ENCODE peak calls at places on chromosomes 6 and 20, in seven cellular contexts. R is Peyer's patch, Q is hepatocyte, O is left ventricle myocardium inferior, E is ovary, T is lower lobe of right lung, X is tibial nerve. C is an unnamed sample.

GRCh38 chr20:61667056-61667792 is 398.5 kb downstream of the TAF4 start:
- DNase-seq in Q (no peak), O (no peak), T (no peak), X (no peak), R (no peak), E (no peak), C (no peak)

GRCh38 chr6:14035448-14035847 is 82.1 kb upstream of the CD83 start:
- DNase-seq in E (no peak), X (no peak), Q (peak), R (no peak), T (no peak), O (no peak), C (peak)

GRCh38 chr6:33407132-33407718 is 3.6 kb upstream of the PHF1 start:
- DNase-seq in R (peak), E (no peak), Q (no peak), X (no peak), T (no peak), O (no peak), C (no peak)

GRCh38 chr6:167567142-167568033 is 242.5 kb downstream of the TTLL2 start:
- DNase-seq in Q (no peak), O (peak), T (no peak), R (peak), X (peak), E (no peak), C (no peak)

GRCh38 chr6:89068695-89069094 is 11.9 kb upstream of the PNRC1 start:
- DNase-seq in O (no peak), T (no peak), R (no peak), E (no peak), X (no peak), Q (no peak), C (no peak)

GRCh38 chr6:157464653-157465535 is 83.9 kb downstream of the ZDHHC14 start:
- DNase-seq in X (no peak), O (no peak), Q (no peak), T (no peak), E (no peak), R (no peak), C (no peak)

GRCh38 chr6:17851720-17852161 is 135.7 kb downstream of the KIF13A start:
- DNase-seq in E (no peak), X (no peak), Q (peak), O (no peak), T (no peak), R (no peak), C (no peak)

GRCh38 chr20:5831539-5832237 is 81.5 kb downstream of the SHLD1 start:
- DNase-seq in Q (no peak), T (no peak), E (no peak), O (no peak), X (no peak), R (no peak), C (no peak)

GRCh38 chr6:117477988-117478852 is 4.3 kb upstream of the DCBLD1 start:
- DNase-seq in X (no peak), T (no peak), R (no peak), E (no peak), Q (peak), O (no peak), C (peak)

GRCh38 chr6:107447663-107448216 is 11.6 kb downstream of the PDSS2 start:
- DNase-seq in T (no peak), O (no peak), Q (no peak), R (no peak), X (no peak), E (no peak), C (no peak)

GRCh38 chr20:22810626-22811559 is 224.2 kb upstream of the SSTR4 start:
- DNase-seq in R (no peak), T (no peak), Q (no peak), E (no peak), X (no peak), O (no peak), C (no peak)

GRCh38 chr20:33291830-33292355 is 8.9 kb downstream of the BPIFB1 start:
- DNase-seq in T (peak), R (no peak), E (no peak), X (peak), O (no peak), Q (peak), C (peak)

GRCh38 chr6:37324131-37325033 is 29.4 kb upstream of the RNF8 start:
- DNase-seq in Q (no peak), O (no peak), T (no peak), R (no peak), X (no peak), E (no peak), C (peak)

GRCh38 chr6:158808918-158809678 is 10.1 kb downstream of the EZR start:
- DNase-seq in R (no peak), O (no peak), T (no peak), E (no peak), X (no peak), Q (no peak), C (no peak)

GRCh38 chr20:49578436-49578835 is 10.5 kb upstream of the PTGIS start:
- DNase-seq in T (no peak), R (no peak), X (no peak), E (no peak), O (no peak), Q (no peak), C (no peak)

GRCh38 chr20:32946629-32947028 is 57.6 kb downstream of the SUN5 start:
- DNase-seq in X (no peak), T (no peak), O (no peak), R (no peak), E (no peak), Q (no peak), C (no peak)

GRCh38 chr20:51533291-51534172 is 9.0 kb downstream of the NFATC2 start:
- DNase-seq in E (no peak), Q (no peak), O (no peak), T (no peak), R (no peak), X (no peak), C (peak)

GRCh38 chr6:26501482-26501986 is 1.4 kb downstream of the BTN1A1 start:
- DNase-seq in O (peak), X (no peak), R (peak), Q (peak), T (peak), E (peak), C (peak)

GRCh38 chr20:38685853-38686473 is 38.3 kb upstream of the SLC32A1 start:
- DNase-seq in T (no peak), O (peak), R (no peak), E (no peak), Q (peak), X (peak), C (peak)

GRCh38 chr6:138162947-138163569 is 1.3 kb downstream of the ARFGEF3 start:
- DNase-seq in R (no peak), O (no peak), T (no peak), X (no peak), E (no peak), Q (no peak), C (no peak)

GRCh38 chr6:48658910-48659309 is 547.9 kb upstream of the PTCHD4 start:
- DNase-seq in E (no peak), O (no peak), Q (no peak), X (no peak), T (no peak), R (no peak), C (no peak)

GRCh38 chr6:93751969-93752368 is 332.6 kb upstream of the EPHA7 start:
- DNase-seq in Q (no peak), E (no peak), T (no peak), X (no peak), O (no peak), R (no peak), C (no peak)

GRCh38 chr6:62707156-62707555 is 421.1 kb upstream of the KHDRBS2 start:
- DNase-seq in E (no peak), R (no peak), O (no peak), T (no peak), Q (no peak), X (no peak), C (no peak)
- TF ChIP-seq CTCF in E (no peak), R (no peak), O (no peak), T (no peak), Q (no peak), X (no peak), C (no peak)

DNA sequence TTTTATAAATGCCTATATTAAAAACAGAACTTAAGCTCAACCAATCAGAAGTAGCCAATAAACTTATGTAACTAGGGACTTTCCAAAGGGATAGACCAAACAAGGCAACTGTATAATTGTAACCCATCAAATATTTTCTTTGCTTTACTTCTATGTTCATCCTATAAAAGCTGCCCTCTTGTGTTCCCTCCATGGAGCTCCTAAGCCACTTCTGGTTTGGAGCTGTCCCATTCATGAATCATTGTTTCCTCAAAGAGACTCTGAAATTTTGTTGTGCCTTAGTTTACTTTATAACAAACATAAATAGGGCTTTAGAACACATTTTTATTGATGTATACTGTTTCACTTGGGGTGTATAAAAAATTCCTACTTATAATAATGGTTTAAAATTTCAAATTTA is 101.5 kb upstream of the CARMIL1 start:
- DNase-seq in T (no peak), X (no peak), O (no peak), R (no peak), Q (no peak), E (no peak), C (no peak)
- H3K27ac ChIP-seq in T (no peak), X (peak), O (peak), R (no peak), Q (no peak), E (no peak), C (no peak)

DNA sequence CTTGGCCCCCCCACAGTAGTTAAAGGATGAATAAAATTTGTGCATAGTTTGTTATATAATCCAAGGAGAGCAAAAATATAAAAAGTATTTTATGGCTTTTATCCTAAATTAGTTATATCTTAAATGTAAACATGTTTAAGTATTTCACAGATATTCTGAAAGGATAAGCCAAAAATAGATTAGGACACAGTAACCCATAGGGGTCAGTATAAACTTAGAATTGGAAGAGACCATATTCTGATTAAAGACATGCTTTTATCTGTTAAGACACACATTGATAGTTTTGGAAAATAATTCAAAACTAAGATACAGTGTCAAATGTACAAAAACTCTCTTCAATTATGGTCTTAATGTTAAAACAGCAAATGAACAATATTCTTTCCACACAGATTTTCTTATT is 4.5 kb upstream of the SERINC1 start:
- DNase-seq in E (no peak), Q (no peak), T (no peak), R (no peak), X (no peak), O (no peak), C (peak)
- TF ChIP-seq CTCF in E (no peak), Q (peak), T (peak), R (peak), X (no peak), O (peak), C (peak)

GRCh38 chr6:7111095-7111690 is 3.4 kb downstream of the RREB1 start:
- DNase-seq in R (no peak), T (no peak), E (no peak), O (no peak), Q (no peak), X (no peak), C (no peak)
- H3K27ac ChIP-seq in R (no peak), T (no peak), E (no peak), O (peak), Q (peak), X (no peak), C (no peak)

GRCh38 chr20:44694159-44694558 is 21.0 kb upstream of the CCN5 start:
- DNase-seq in Q (no peak), E (no peak), O (no peak), X (no peak), T (no peak), R (no peak), C (no peak)

GRCh38 chr20:44690781-44691423 is 24.3 kb upstream of the CCN5 start:
- DNase-seq in Q (no peak), R (no peak), E (no peak), T (no peak), X (no peak), O (no peak), C (no peak)

GRCh38 chr20:44693625-44694024 is 21.5 kb upstream of the CCN5 start:
- DNase-seq in Q (no peak), O (no peak), E (no peak), T (no peak), X (no peak), R (no peak), C (no peak)

GRCh38 chr20:44691424-44692423 is 23.4 kb upstream of the CCN5 start:
- DNase-seq in E (no peak), X (peak), O (peak), T (no peak), R (no peak), Q (no peak), C (no peak)

GRCh38 chr20:44692932-44693476 is 22.2 kb upstream of the CCN5 start:
- DNase-seq in O (peak), R (no peak), Q (peak), X (peak), E (peak), T (no peak), C (peak)
- TF ChIP-seq CTCF in O (no peak), R (no peak), Q (no peak), X (no peak), E (no peak), T (no peak), C (no peak)

DNA sequence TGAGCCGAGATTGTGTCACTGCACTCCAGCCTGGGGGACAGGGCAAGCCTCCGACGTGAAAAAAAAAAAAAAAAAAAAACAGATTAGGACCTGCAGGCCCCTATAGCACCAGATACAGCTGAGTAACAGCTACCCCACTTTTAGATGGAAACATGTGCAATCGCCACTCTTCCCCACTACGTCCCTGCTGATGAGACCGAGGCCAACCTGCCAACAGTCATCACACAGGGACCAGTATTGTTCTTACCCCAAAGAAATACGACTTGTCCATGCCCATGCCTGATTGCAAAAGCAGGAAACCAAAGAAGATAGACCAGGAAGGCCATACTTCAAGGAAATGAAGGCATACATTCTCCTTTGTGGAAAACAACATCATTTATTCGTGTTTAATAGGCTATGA is 45.8 kb downstream of the ZMYND8 start:
- DNase-seq in E (no peak), R (no peak), X (no peak), T (no peak), Q (no peak), O (no peak), C (no peak)
- H3K27ac ChIP-seq in E (no peak), R (no peak), X (peak), T (peak), Q (peak), O (peak), C (peak)